ENCODE peak calls at places on chromosomes 13 and 19, in nine cellular contexts. T is Peyer's patch; K is AG10803; F is CD4-positive, alpha-beta T cell; Y is MCF 10A; S is BE2C; N is WTC11; V is neural crest cell; R is glutamatergic neuron. W is an unnamed sample.

GRCh38 chr13:106610511-106610910 is 42.6 kb upstream of the ARGLU1 start:
- DNase-seq in K (peak), T (no peak), V (no peak), N (no peak), S (no peak), F (no peak), R (no peak), Y (peak), W (no peak)

GRCh38 chr13:42011601-42012401 is 36.6 kb upstream of the DGKH start:
- DNase-seq in R (no peak), F (no peak), S (no peak), T (no peak), Y (peak), K (no peak), V (no peak), N (peak), W (peak)

GRCh38 chr13:91154553-91154952 is 192.9 kb upstream of the MIR17HG start:
- DNase-seq in F (no peak), R (no peak), T (no peak), K (peak), S (no peak), V (no peak), Y (no peak), N (no peak), W (no peak)

GRCh38 chr19:8461891-8462290 is 17.1 kb downstream of the HNRNPM start:
- DNase-seq in T (peak), S (no peak), R (no peak), F (no peak), Y (no peak), N (no peak), K (no peak), V (no peak), W (no peak)

GRCh38 chr19:15280048-15280725 is 47.9 kb upstream of the EPHX3 start:
- DNase-seq in R (no peak), S (peak), K (peak), V (no peak), F (no peak), Y (no peak), T (no peak), N (no peak), W (no peak)

GRCh38 chr19:6047741-6048231 is 62.5 kb downstream of the RFX2 start:
- DNase-seq in V (peak), K (peak), T (peak), N (peak), R (peak), F (no peak), Y (peak), S (peak), W (peak)

GRCh38 chr19:45638930-45639729 is at the start of gene EML2:
- DNase-seq in S (peak), N (peak), F (peak), V (peak), T (peak), Y (peak), R (peak), K (peak), W (peak)

GRCh38 chr13:44764334-44764733 is 188.2 kb upstream of the TSC22D1 start:
- DNase-seq in Y (no peak), K (no peak), R (no peak), N (no peak), V (peak), T (peak), S (no peak), F (no peak), W (no peak)

GRCh38 chr13:86846501-86846900 is 824.7 kb upstream of the SLITRK5 start:
- DNase-seq in R (no peak), T (no peak), S (no peak), V (no peak), K (no peak), Y (no peak), F (no peak), N (no peak), W (no peak)

GRCh38 chr13:79128158-79128557 is 277.9 kb downstream of the RBM26 start:
- DNase-seq in K (peak), N (no peak), S (no peak), T (no peak), V (no peak), R (no peak), Y (peak), F (no peak), W (no peak)

GRCh38 chr19:35357867-35358573 is at the start of gene FFAR3:
- DNase-seq in N (no peak), Y (peak), T (no peak), R (no peak), F (no peak), K (peak), S (peak), V (no peak), W (no peak)

GRCh38 chr13:43389573-43389972 is 366.2 kb downstream of the DNAJC15 start:
- DNase-seq in T (no peak), S (no peak), K (peak), R (no peak), Y (peak), V (no peak), F (no peak), N (no peak), W (no peak)

GRCh38 chr13:91722267-91722884 is 324.0 kb downstream of the GPC5 start:
- DNase-seq in F (no peak), R (no peak), V (no peak), Y (peak), K (no peak), S (peak), T (no peak), N (no peak), W (no peak)

GRCh38 chr19:42461700-42462324 is 19.1 kb upstream of the CXCL17 start:
- DNase-seq in F (no peak), S (no peak), K (no peak), Y (no peak), R (no peak), N (no peak), T (no peak), V (no peak), W (no peak)

GRCh38 chr19:55132453-55133129 is 15.2 kb upstream of the PPP1R12C start:
- DNase-seq in R (no peak), V (no peak), N (no peak), F (no peak), K (no peak), Y (no peak), S (peak), T (no peak), W (no peak)
- TF ChIP-seq CTCF in R (no peak), V (peak), N (no peak), F (no peak), K (peak), Y (no peak), S (peak), T (no peak), W (no peak)

DNA sequence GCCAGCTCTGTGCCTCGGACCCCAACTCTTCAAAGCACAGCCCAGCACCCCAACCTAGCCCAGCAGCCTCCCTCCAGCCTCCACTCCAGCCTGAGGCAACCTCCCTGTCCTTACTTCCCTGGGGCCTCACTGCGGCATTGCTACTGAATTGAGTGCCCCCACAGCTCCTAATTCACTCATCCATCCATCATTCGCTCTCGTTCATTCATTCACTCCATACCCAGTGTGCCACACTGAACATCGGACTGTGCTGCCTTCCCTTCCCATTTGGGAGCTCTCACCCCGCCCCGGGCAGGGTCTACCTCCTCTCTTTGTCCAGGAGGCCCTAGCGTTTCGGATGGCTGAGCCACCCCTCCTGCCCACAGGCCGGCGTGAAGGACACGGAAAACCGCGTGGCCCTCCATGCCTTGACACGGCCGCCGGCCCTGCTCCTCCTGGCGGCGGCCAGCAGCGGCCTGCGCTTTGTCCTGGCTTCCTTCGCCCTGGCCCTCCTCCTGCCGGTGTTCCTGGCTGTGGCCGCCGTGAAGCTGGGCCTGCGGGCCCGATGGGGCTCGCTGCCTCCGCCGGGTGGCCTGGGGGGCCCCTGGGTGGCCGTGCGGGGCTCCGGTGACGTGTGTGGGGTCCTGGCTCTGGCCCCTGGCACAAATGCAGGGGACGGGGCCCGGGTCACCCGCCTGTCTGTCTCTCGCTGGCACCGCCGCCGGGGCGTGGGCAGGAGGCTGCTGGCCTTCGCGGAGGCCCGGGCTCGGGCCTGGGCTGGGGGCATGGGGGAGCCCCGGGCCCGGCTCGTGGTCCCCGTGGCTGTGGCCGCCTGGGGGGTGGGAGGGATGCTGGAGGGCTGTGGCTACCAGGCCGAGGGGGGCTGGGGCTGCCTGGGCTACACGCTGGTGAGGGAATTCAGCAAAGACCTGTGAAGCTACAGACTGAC is 1.3 kb downstream of the NAT14 start:
- DNase-seq in F (no peak), V (no peak), S (peak), K (peak), N (no peak), R (no peak), Y (peak), T (no peak), W (no peak)
- TF ChIP-seq CTCF in F (no peak), V (no peak), S (peak), K (peak), N (no peak), R (no peak), Y (no peak), T (no peak), W (no peak)

GRCh38 chr19:33429891-33430673 is 56.6 kb downstream of the CEBPG start:
- DNase-seq in Y (no peak), K (no peak), S (no peak), N (no peak), F (peak), V (no peak), T (no peak), R (peak), W (no peak)

GRCh38 chr19:33432408-33433170 is 59.1 kb downstream of the CEBPG start:
- DNase-seq in S (peak), F (no peak), R (peak), K (no peak), V (no peak), Y (no peak), N (no peak), T (peak), W (no peak)

GRCh38 chr19:33431986-33432385 is 58.5 kb downstream of the CEBPG start:
- DNase-seq in K (no peak), V (no peak), Y (no peak), S (no peak), N (no peak), R (peak), T (no peak), F (no peak), W (no peak)

GRCh38 chr19:33428627-33429013 is 55.1 kb downstream of the CEBPG start:
- DNase-seq in N (no peak), K (no peak), F (no peak), T (peak), S (no peak), R (peak), Y (no peak), V (no peak), W (no peak)

GRCh38 chr19:33430674-33431277 is 57.3 kb downstream of the CEBPG start:
- DNase-seq in R (peak), Y (peak), F (peak), K (peak), V (peak), N (peak), T (peak), S (peak), W (peak)
- TF ChIP-seq CTCF in R (peak), Y (peak), F (peak), K (peak), V (peak), N (peak), T (peak), S (peak), W (peak)

DNA sequence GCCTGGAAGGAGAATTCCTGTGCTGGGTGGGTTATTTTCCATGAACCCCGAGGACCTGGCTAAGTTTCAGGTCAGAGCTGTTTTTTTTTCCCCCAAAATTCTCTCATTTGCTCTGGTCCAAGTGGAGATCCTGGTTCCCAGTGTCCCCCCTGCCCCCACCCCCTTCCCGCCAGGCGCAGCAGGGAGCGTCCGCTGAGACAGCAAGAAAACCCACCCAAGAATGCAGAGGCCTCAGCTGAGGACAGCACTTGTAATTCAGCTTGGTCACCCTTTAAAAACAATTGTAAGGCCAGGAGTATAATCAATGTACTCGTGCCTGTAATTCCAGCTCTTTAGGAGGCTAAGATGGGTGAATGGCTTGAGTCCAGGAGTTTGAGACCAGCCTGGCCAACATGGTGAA is 11.4 kb upstream of the TSPAN16 start:
- DNase-seq in K (no peak), F (no peak), N (no peak), Y (no peak), R (no peak), V (no peak), T (no peak), S (no peak), W (no peak)
- TF ChIP-seq CTCF in K (no peak), F (no peak), N (no peak), Y (no peak), R (no peak), V (no peak), T (no peak), S (no peak), W (no peak)

DNA sequence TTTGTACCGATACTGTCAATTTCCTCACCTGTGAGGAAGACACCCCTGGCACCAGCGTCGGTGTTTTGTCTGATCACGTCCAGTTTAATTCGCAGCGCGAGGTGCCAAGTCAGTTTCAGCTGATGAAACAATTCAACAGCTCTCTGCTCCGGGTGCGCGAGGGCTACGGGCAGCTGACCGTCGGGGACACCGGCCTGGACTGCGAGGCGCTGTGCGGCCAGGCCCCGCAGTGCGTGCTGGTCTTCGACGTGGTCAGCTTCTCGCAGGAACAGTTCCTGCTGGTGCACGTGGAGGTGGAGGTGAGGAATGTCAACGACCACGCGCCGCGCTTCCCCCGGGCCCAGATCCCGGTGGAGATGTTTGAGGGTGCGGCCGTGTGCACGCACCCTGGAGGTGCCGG is 171.5 kb downstream of the OLFM4 start:
- DNase-seq in K (no peak), V (no peak), F (no peak), N (no peak), Y (no peak), T (no peak), S (peak), R (no peak), W (no peak)
- TF ChIP-seq CTCF in K (no peak), V (no peak), F (no peak), N (no peak), Y (no peak), T (no peak), S (no peak), R (no peak), W (no peak)